ENCODE peak calls at places on chromosomes 7 and 10, in six cellular contexts. F, H, C, B, D and L are unnamed samples.

GRCh38 chr7:18936265-18936664 is 181.2 kb downstream of the TWIST1 start:
- DNase-seq in H (no peak), D (peak; percentile 58), B (no peak), C (no peak), F (no peak), L (no peak)

GRCh38 chr10:127431525-127431924 is 117.6 kb upstream of the NPS start:
- DNase-seq in C (no peak), F (no peak), H (no peak), D (no peak), B (no peak), L (no peak)

GRCh38 chr7:124101173-124101768 is 68.4 kb upstream of the TMEM229A start:
- DNase-seq in B (no peak), C (no peak), H (peak; percentile 35), D (peak; percentile 3), F (peak; percentile 35), L (peak; percentile 35)

GRCh38 chr10:61784354-61785131 is 117.0 kb upstream of the ARID5B start:
- DNase-seq in B (no peak), H (no peak), D (peak; percentile 30), F (no peak), C (no peak), L (no peak)

GRCh38 chr7:132882714-132883428 is 199.0 kb downstream of the CHCHD3 start:
- DNase-seq in D (no peak), H (no peak), B (no peak), F (no peak), C (no peak), L (no peak)

GRCh38 chr7:32761451-32762320 is 129.9 kb downstream of the KBTBD2 start:
- DNase-seq in B (peak; percentile 62), D (peak; percentile 17), H (no peak), C (no peak), F (no peak), L (no peak)

GRCh38 chr10:44923611-44924010 is 12.5 kb downstream of the TMEM72 start:
- DNase-seq in B (no peak), H (no peak), F (no peak), C (no peak), D (no peak), L (no peak)

GRCh38 chr10:30775779-30776591 is 146.4 kb upstream of the LYZL2 start:
- DNase-seq in B (peak; percentile 81), D (peak; percentile 89), F (no peak), C (no peak), H (no peak), L (no peak)

GRCh38 chr7:139869886-139870285 is 40.8 kb downstream of the TBXAS1 start:
- DNase-seq in H (no peak), C (no peak), F (no peak), D (no peak), B (no peak), L (no peak)

GRCh38 chr10:84147347-84147746 is 8.0 kb downstream of the GHITM start:
- DNase-seq in C (no peak), D (no peak), H (no peak), B (no peak), F (no peak), L (no peak)
- H3K27ac ChIP-seq in C (no peak overlapping the region), D (no peak overlapping the region), H (no peak overlapping the region), B (no peak overlapping the region), F (no peak overlapping the region), L (no peak overlapping the region)

DNA sequence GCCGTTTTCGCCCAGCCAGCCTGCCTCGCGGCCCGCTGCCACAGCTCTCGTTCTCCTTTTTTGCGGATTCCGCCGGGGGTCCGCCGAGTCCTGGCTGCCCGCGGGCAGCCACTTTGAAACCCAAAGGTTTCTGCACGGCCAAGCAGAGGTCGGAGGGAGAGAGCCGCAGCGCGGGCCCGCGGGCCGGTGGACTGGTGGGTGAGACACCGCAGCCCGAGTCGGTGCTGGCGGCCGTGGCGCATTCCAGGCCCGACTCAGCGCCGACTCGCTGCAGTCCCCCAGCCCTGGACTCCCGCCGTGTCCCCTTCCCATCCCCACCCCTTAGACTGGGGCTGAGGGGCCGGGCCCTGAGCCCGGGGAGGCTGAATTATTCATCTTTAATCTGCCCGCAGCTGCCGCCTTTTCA is 2.4 kb downstream of the PAX2 start:
- DNase-seq in H (no peak), F (no peak), D (no peak), B (no peak), C (no peak), L (no peak)
- H3K27me3 ChIP-seq in H (peaks cover 100% of the 10 kb centered on the region), F (peaks cover 100% of the 10 kb centered on the region), D (peaks cover 97% of the 10 kb centered on the region), B (peaks cover 100% of the 10 kb centered on the region), C (no peaks in the 10 kb centered on the region), L (peaks cover 100% of the 10 kb centered on the region)

GRCh38 chr10:71848325-71849277 is 2.5 kb downstream of the PSAP start:
- DNase-seq in H (no peak), D (peak; percentile 27), B (no peak), F (no peak), C (no peak), L (no peak)
- H3K4me1 ChIP-seq in H (peaks cover 45% of the 10 kb centered on the region), D (peaks cover 17% of the 10 kb centered on the region), B (peaks cover 67% of the 10 kb centered on the region), F (peaks cover 7% of the 10 kb centered on the region), C (peaks cover 47% of the 10 kb centered on the region), L (peaks cover 23% of the 10 kb centered on the region)

GRCh38 chr7:134792968-134793367 is 13.5 kb downstream of the CALD1 start:
- DNase-seq in D (peak; percentile 60), F (no peak), B (no peak), H (no peak), C (no peak), L (peak; percentile 95)
- H3K27ac ChIP-seq in D (peak overlapping the region; percentile 32), F (no peak overlapping the region), B (peak overlapping the region; percentile 94), H (peak overlapping the region; percentile 67), C (no peak overlapping the region), L (no peak overlapping the region)

GRCh38 chr10:1366811-1367425 is 310.7 kb downstream of the WDR37 start:
- DNase-seq in D (no peak), H (no peak), F (no peak), B (no peak), C (no peak), L (no peak)
- H3K27me3 ChIP-seq in D (no peaks in the 10 kb centered on the region), H (peaks cover 10% of the 10 kb centered on the region), F (no peaks in the 10 kb centered on the region), B (no peaks in the 10 kb centered on the region), C (no peaks in the 10 kb centered on the region), L (no peaks in the 10 kb centered on the region)

GRCh38 chr10:34669079-34669478 is 146.0 kb downstream of the PARD3 start:
- DNase-seq in H (no peak), C (no peak), F (no peak), D (no peak), B (no peak), L (no peak)
- H3K4me1 ChIP-seq in H (peaks cover 8% of the 10 kb centered on the region), C (peaks cover 17% of the 10 kb centered on the region), F (peaks cover 9% of the 10 kb centered on the region), D (no peaks in the 10 kb centered on the region), B (peaks cover 9% of the 10 kb centered on the region), L (peaks cover 17% of the 10 kb centered on the region)

DNA sequence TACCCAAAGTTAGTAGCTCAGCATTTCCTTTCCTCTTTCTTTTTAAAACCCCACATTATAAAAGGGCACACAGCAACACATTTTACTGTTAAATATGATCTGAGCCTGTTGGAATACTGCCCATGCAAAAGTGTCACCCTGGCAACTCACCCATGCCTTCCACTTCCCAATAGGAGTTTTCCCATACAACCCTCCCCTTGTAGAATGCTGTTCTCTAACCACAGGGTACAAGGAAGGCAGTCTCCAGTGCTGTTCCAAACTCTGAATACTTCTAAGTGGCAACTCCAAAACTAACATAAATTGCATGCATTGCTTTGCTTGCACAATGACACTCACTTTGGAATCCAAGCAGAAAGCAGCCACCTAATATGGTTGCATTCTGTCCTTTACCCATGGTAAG is 60.8 kb downstream of the NRCAM start:
- DNase-seq in D (no peak), B (no peak), C (no peak), F (no peak), H (no peak), L (no peak)
- H3K27ac ChIP-seq in D (no peak overlapping the region), B (no peak overlapping the region), C (no peak overlapping the region), F (no peak overlapping the region), H (no peak overlapping the region), L (no peak overlapping the region)